ENCODE peak calls at places on chromosomes 16 and 17, in ten cellular contexts. O is upper lobe of left lung; X is H1; D is tibial nerve; C is prostate gland; F is lower lobe of right lung; R is aorta; L is fibroblast of lung; W is naive thymus-derived CD4-positive, alpha-beta T cell; T is ovary. M is an unnamed sample. For H3K4me1, the result is how much of the 10 kb centered on the place peaks cover.

GRCh38 chr17:59845595-59846390 is 47.0 kb downstream of the TUBD1 start:
- DNase-seq in O (no peak), X (no peak), D (peak), C (peak), F (peak), R (no peak), L (peak), W (no peak), T (no peak), M (no peak)

GRCh38 chr17:12398636-12399035 is 267.1 kb upstream of the MYOCD start:
- DNase-seq in O (no peak), X (no peak), D (no peak), C (no peak), F (no peak), R (no peak), L (peak), W (no peak), T (no peak), M (no peak)

GRCh38 chr17:79213305-79213704 is 138.7 kb downstream of the ENGASE start:
- DNase-seq in O (no peak), X (no peak), D (no peak), C (no peak), F (no peak), R (no peak), L (no peak), W (no peak), T (no peak), M (no peak)

GRCh38 chr16:112153-112840 is 26.2 kb downstream of the NPRL3 start:
- DNase-seq in O (no peak), X (no peak), D (no peak), C (no peak), F (no peak), R (peak), L (no peak), W (no peak), T (no peak), M (no peak)

GRCh38 chr16:88479795-88480760 is 27.0 kb downstream of the ZFPM1 start:
- DNase-seq in O (peak), X (no peak), D (no peak), C (no peak), F (no peak), R (no peak), L (no peak), W (no peak), T (no peak), M (peak)

GRCh38 chr17:75869282-75870141 is 8.9 kb downstream of the TRIM47 start:
- DNase-seq in O (peak), X (no peak), D (peak), C (no peak), F (no peak), R (peak), L (peak), W (no peak), T (no peak), M (no peak)

GRCh38 chr17:382644-383533 is 30.3 kb upstream of the RPH3AL start:
- DNase-seq in O (no peak), X (no peak), D (peak), C (peak), F (no peak), R (no peak), L (peak), W (no peak), T (no peak), M (no peak)

GRCh38 chr17:63622571-63623390 is 564 bp downstream of the MAP3K3 start:
- DNase-seq in O (peak), X (no peak), D (peak), C (peak), F (peak), R (peak), L (peak), W (peak), T (peak), M (peak)

GRCh38 chr17:68127914-68128313 is 92.4 kb downstream of the KPNA2 start:
- DNase-seq in O (no peak), X (no peak), D (no peak), C (no peak), F (no peak), R (no peak), L (no peak), W (no peak), T (no peak), M (no peak)

GRCh38 chr16:84810518-84811273 is 9.1 kb upstream of the CRISPLD2 start:
- DNase-seq in O (no peak), X (no peak), D (peak), C (no peak), F (no peak), R (no peak), L (peak), W (peak), T (no peak), M (no peak)

GRCh38 chr16:49530396-49530795 is 156.8 kb downstream of the C16orf78 start:
- DNase-seq in O (no peak), X (no peak), D (no peak), C (no peak), F (no peak), R (peak), L (no peak), W (no peak), T (no peak), M (no peak)

GRCh38 chr17:81652901-81653771 is 3.2 kb downstream of the PDE6G start:
- DNase-seq in O (peak), X (no peak), D (no peak), C (no peak), F (no peak), R (no peak), L (no peak), W (no peak), T (no peak), M (no peak)

GRCh38 chr16:14398014-14398717 is 231.9 kb downstream of the PARN start:
- DNase-seq in O (no peak), X (no peak), D (no peak), C (no peak), F (no peak), R (no peak), L (no peak), W (no peak), T (no peak), M (no peak)

GRCh38 chr17:65100316-65101140 is 36.6 kb upstream of the RGS9 start:
- DNase-seq in O (peak), X (peak), D (peak), C (peak), F (peak), R (peak), L (peak), W (peak), T (peak), M (peak)

DNA sequence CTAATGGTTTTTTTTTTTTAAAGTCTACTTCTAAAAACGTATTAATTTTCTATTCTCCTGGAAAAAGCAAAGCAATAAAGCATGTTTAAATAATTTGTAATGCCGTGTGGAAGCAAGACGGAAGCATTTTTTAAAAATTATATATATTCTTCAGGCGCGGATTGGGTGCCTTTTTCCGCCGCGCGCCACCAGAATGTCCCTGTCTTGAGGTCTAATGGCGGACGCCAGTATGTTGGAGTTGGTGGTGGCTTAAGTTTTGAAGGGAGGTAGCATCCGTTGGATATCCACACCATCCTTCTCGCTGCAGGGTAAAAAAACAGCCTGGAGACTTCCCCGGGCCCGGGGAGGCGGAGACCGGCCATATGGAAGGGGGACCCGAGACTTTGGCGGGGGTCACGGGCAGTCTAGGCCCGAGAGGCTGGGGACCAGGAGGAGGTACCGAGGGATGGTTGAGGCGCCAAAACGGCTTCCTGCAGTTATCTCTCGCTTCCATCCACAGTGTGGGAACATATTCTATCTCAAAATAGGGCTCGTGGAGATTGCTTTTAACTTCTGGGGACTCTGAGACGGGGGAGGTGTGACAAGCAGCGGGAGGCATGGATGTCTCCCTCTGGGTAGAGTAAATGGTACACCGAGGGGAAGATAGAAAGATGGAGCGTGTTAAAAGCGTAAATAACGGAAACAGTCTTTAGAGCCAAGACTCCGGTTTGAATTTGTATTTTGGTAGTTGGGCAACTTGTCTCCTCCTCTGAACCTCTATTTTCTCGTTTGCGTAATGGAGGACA is at the start of gene SF3B3:
- DNase-seq in O (peak), X (no peak), D (peak), C (peak), F (peak), R (peak), L (no peak), W (peak), T (peak), M (peak)
- H3K27ac ChIP-seq in O (peak), X (peak), D (peak), C (peak), F (peak), R (peak), L (peak), W (peak), T (peak), M (peak)

DNA sequence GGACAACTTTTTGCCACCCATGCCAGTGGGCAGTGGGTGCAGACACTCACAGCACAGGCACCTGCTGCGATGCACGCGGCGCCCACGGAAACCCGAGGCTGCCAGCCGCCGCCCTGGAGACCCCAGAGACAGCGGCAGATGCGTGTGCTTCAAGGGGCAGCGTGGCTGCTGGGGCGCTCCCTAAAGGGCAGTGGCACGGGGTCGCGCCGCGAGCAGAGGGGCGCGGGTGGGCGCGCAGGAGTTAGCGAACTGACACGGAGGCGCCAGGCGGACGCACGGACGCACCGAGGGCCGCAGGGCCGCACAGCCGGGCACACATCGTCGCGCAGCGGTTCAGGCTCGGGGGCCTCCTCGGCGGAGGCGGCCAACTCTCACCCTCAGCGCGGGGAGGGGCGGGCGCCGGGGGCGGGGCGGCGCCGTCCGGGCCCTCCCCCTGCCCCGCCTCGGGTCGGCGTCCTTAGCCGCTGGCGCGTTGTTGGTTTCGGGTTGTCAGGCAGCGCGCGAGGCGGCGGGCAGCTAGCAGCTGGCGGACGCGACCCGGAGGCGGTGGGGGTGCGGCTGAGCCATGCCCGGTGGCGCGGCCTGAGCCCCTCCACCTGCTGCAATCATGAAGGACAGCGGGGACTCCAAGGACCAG is at the start of gene KIF19:
- DNase-seq in O (peak), X (no peak), D (no peak), C (no peak), F (peak), R (no peak), L (peak), W (no peak), T (no peak), M (peak)
- H3K4me3 ChIP-seq in O (peak), X (peak), D (peak), C (peak), F (peak), R (no peak), L (no peak), W (peak), T (peak), M (peak)

DNA sequence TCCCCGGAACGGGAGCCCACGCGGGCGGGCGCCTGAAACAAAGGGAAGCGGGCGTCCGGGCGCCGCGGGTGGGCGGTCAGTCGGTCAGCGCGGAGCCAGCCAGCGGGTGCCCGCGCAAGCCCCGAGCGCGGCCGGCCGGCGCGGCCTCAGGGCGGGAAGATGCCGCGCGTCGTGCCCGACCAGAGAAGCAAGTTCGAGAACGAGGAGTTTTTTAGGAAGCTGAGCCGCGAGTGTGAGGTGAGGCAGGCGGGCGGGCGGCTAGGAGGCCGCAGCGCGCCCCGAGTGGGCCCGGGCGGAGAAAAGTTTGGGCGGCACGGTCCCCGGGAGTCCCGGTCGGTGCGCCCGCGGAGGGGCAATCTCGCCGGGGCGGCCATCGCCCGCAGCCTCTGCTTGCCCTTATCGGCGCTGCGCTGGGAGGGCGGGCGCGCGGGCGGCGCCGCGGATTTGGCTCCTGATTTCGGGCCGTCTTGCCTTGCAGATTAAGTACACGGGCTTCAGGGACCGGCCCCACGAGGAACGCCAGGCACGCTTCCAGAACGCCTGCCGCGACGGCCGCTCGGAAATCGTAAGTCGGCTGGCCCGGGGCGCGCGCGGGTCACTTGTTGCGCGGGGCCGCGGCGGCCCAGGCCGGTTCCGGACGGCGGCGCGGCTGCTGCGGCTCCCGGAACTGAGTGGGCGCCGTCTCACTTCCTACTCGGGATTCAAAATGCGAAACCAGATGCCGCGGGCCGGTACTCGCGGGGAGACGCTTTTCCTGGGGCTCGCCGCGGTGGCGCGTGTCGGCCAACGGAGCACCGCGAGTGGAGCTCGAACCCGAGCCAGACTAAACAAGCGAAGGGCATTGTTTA is 524 bp downstream of the CBFB start:
- DNase-seq in O (peak), X (no peak), D (peak), C (peak), F (peak), R (peak), L (peak), W (peak), T (peak), M (peak)
- H3K4me1 ChIP-seq in O (under half), X (under half), D (half or more), C (under half), F (under half), R (under half), L (under half), W (under half), T (under half), M (under half)

GRCh38 chr16:11056989-11057645 is 112.8 kb downstream of the CLEC16A start:
- DNase-seq in O (no peak), X (no peak), D (no peak), C (peak), F (no peak), R (no peak), L (no peak), W (no peak), T (peak), M (no peak)
- H3K27ac ChIP-seq in O (no peak), X (no peak), D (no peak), C (peak), F (no peak), R (peak), L (no peak), W (no peak), T (no peak), M (no peak)

DNA sequence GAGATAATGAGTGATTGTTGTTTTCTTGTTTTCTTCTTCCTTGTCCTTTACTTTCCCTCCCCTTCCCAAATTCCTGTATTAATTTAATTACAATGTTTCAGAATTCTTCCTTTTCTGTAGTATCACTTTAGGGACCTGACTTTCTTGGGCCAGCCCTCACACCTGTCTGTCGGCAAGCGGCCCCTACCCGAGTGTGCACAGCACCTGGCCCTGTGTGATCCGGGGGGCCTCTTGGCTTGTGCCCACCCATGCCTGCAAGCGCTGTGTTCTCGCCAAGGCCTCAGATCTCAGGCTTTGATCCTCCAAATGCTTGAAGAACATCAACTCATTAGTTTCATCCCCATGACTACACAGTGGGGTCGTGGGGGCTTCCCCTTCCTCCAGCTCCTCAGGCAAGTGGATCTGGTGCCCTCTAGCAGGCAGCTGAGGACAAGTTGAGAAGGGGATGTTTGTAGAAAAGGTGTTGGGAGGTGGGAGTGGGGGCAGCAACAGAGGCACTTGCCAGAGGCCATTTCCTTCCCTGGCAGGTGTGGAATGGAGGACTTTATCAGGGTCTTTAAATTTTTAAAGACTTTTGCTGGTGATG is 15.7 kb upstream of the CDH3 start:
- DNase-seq in O (no peak), X (no peak), D (no peak), C (no peak), F (no peak), R (no peak), L (no peak), W (no peak), T (no peak), M (no peak)
- H3K4me3 ChIP-seq in O (no peak), X (no peak), D (no peak), C (no peak), F (no peak), R (no peak), L (no peak), W (no peak), T (no peak), M (no peak)

GRCh38 chr16:22660441-22661160 is 149.9 kb downstream of the NPIPB5 start:
- DNase-seq in O (no peak), X (no peak), D (no peak), C (no peak), F (no peak), R (no peak), L (no peak), W (no peak), T (no peak), M (no peak)

GRCh38 chr16:22664132-22664531 is 149.8 kb upstream of the HS3ST2 start:
- DNase-seq in O (no peak), X (no peak), D (no peak), C (no peak), F (no peak), R (no peak), L (no peak), W (no peak), T (no peak), M (no peak)

GRCh38 chr16:22661161-22661647 is 150.5 kb downstream of the NPIPB5 start:
- DNase-seq in O (no peak), X (no peak), D (no peak), C (no peak), F (no peak), R (no peak), L (no peak), W (no peak), T (no peak), M (no peak)

GRCh38 chr16:22663389-22664064 is 150.4 kb upstream of the HS3ST2 start:
- DNase-seq in O (no peak), X (no peak), D (no peak), C (no peak), F (no peak), R (no peak), L (no peak), W (no peak), T (no peak), M (no peak)

DNA sequence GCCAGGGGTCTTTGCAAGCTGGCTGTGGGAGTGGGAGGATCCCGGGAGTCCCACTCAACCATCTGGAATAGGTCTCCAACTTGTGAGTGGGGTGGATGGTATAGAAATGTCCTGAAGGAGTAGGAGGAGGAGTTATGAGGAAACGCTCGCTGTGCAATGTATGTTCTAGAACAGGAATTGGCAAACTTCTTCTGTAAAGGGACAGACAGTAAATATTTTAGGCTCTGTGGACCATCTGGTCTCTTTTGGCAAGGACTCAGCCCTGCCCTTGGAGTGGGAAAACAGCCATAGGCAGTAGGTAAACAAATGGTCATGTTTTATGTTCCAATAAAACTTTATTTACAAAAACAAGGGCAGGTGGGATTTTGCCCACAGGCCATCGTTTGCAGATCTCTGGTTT is 149.2 kb downstream of the NPIPB5 start:
- DNase-seq in O (no peak), X (no peak), D (no peak), C (peak), F (no peak), R (no peak), L (no peak), W (no peak), T (no peak), M (no peak)
- H3K4me1 ChIP-seq in O (under half), X (under half), D (under half), C (under half), F (under half), R (under half), L (under half), W (under half), T (under half), M (under half)

GRCh38 chr16:4664538-4665418 is 28.6 kb upstream of the NUDT16L1 start:
- DNase-seq in O (no peak), X (no peak), D (peak), C (no peak), F (peak), R (peak), L (peak), W (peak), T (peak), M (peak)

GRCh38 chr16:4660454-4661007 is 32.8 kb upstream of the NUDT16L1 start:
- DNase-seq in O (peak), X (no peak), D (no peak), C (no peak), F (peak), R (peak), L (peak), W (peak), T (peak), M (peak)

GRCh38 chr16:4659363-4660353 is 33.7 kb upstream of the NUDT16L1 start:
- DNase-seq in O (peak), X (no peak), D (no peak), C (no peak), F (no peak), R (no peak), L (no peak), W (no peak), T (no peak), M (no peak)

GRCh38 chr16:4663756-4664465 is 29.5 kb upstream of the NUDT16L1 start:
- DNase-seq in O (peak), X (no peak), D (peak), C (no peak), F (peak), R (peak), L (peak), W (no peak), T (no peak), M (no peak)

GRCh38 chr16:4661661-4662060 is 31.7 kb upstream of the NUDT16L1 start:
- DNase-seq in O (no peak), X (no peak), D (no peak), C (no peak), F (peak), R (no peak), L (peak), W (no peak), T (no peak), M (no peak)
- H3K27ac ChIP-seq in O (no peak), X (no peak), D (no peak), C (no peak), F (peak), R (no peak), L (no peak), W (peak), T (no peak), M (peak)

M was measured in effector memory CD4-positive, alpha-beta T cell.